ENCODE peak calls at places on chromosome 16, in five cellular contexts. P is H1, T is GM23338, X is HCT116, Y is GM12878. B is an unnamed sample.

GRCh38 chr16:11430601-11431317 is 85.5 kb downstream of the RMI2 start:
- DNase-seq in Y (no peak), X (no peak), T (no peak), P (no peak), B (no peak)

GRCh38 chr16:48421741-48422140 is 36.5 kb upstream of the SIAH1 start:
- DNase-seq in Y (no peak), P (no peak), X (no peak), T (no peak), B (no peak)

GRCh38 chr16:22324787-22325597 is 27.8 kb downstream of the POLR3E start:
- DNase-seq in Y (no peak), P (no peak), T (no peak), X (no peak), B (no peak)

GRCh38 chr16:73068546-73069401 is 20.8 kb upstream of the ZFHX3 start:
- DNase-seq in X (no peak), P (no peak), T (no peak), Y (no peak), B (no peak)

GRCh38 chr16:3745751-3746355 is 28.5 kb upstream of the TRAP1 start:
- DNase-seq in T (no peak), P (no peak), Y (no peak), X (no peak), B (no peak)

GRCh38 chr16:11016993-11017392 is 72.6 kb downstream of the CLEC16A start:
- DNase-seq in Y (no peak), P (no peak), X (peak), T (no peak), B (no peak)

GRCh38 chr16:1645914-1646525 is 32.1 kb upstream of the JPT2 start:
- DNase-seq in X (no peak), Y (no peak), P (no peak), T (no peak), B (no peak)

GRCh38 chr16:49875812-49876715 is 20.2 kb upstream of the ZNF423 start:
- DNase-seq in Y (no peak), T (peak), P (no peak), X (no peak), B (no peak)

GRCh38 chr16:23124315-23124714 is 24.9 kb downstream of the USP31 start:
- DNase-seq in Y (no peak), P (no peak), X (no peak), T (no peak), B (no peak)

GRCh38 chr16:87959391-87959968 is 8.2 kb downstream of the BANP start:
- DNase-seq in T (no peak), X (no peak), Y (no peak), P (no peak), B (no peak)

GRCh38 chr16:78500659-78501226 is 401.3 kb downstream of the WWOX start:
- DNase-seq in P (no peak), T (no peak), Y (no peak), X (no peak), B (no peak)

GRCh38 chr16:51388516-51388951 is 237.5 kb upstream of the SALL1 start:
- DNase-seq in Y (no peak), P (no peak), T (no peak), X (no peak), B (no peak)

GRCh38 chr16:74724820-74725549 is 24.3 kb upstream of the MLKL start:
- DNase-seq in P (no peak), X (no peak), T (no peak), Y (no peak), B (no peak)

GRCh38 chr16:78551487-78552085 is 452.1 kb downstream of the WWOX start:
- DNase-seq in T (peak), P (peak), Y (no peak), X (no peak), B (no peak)

GRCh38 chr16:88327566-88328312 is 55.0 kb upstream of the ZNF469 start:
- DNase-seq in Y (no peak), X (no peak), P (no peak), T (no peak), B (no peak)

GRCh38 chr16:73176577-73177013 is 128.7 kb upstream of the ZFHX3 start:
- DNase-seq in Y (no peak), P (no peak), X (peak), T (no peak), B (no peak)

GRCh38 chr16:17784073-17784472 is 313.3 kb upstream of the XYLT1 start:
- DNase-seq in P (no peak), T (peak), Y (no peak), X (no peak), B (peak)

GRCh38 chr16:51682905-51683304 is 531.8 kb upstream of the SALL1 start:
- DNase-seq in Y (no peak), T (peak), P (no peak), X (no peak), B (no peak)

GRCh38 chr16:66524601-66525164 is 25.2 kb downstream of the TK2 start:
- DNase-seq in P (no peak), X (no peak), Y (peak), T (no peak), B (no peak)

GRCh38 chr16:12406840-12407690 is 396.6 kb downstream of the CPPED1 start:
- DNase-seq in T (no peak), X (no peak), Y (no peak), P (no peak), B (no peak)

GRCh38 chr16:21104124-21104860 is 46.4 kb downstream of the DNAH3 start:
- DNase-seq in Y (no peak), P (no peak), X (no peak), T (no peak), B (peak)

GRCh38 chr16:4948903-4949766 is 9.0 kb upstream of the SEC14L5 start:
- DNase-seq in T (no peak), X (no peak), P (no peak), Y (no peak), B (no peak)

GRCh38 chr16:49755291-49755611 is 100.7 kb downstream of the ZNF423 start:
- DNase-seq in Y (no peak), P (no peak), X (peak), T (peak), B (no peak)

GRCh38 chr16:2904922-2905240 is 6.8 kb upstream of the FLYWCH1 start:
- DNase-seq in T (no peak), P (no peak), X (no peak), Y (no peak), B (no peak)

GRCh38 chr16:22323173-22323997 is 26.2 kb downstream of the POLR3E start:
- DNase-seq in X (no peak), P (no peak), T (no peak), Y (no peak), B (no peak)

GRCh38 chr16:4360538-4361021 is 9.5 kb upstream of the PAM16 start:
- DNase-seq in X (no peak), Y (no peak), P (no peak), T (no peak), B (no peak)

GRCh38 chr16:212999-213398 is 16.2 kb downstream of the LUC7L start:
- DNase-seq in X (no peak), Y (no peak), T (no peak), P (no peak), B (no peak)

GRCh38 chr16:55047903-55048497 is 117.3 kb downstream of the IRX5 start:
- DNase-seq in Y (no peak), P (no peak), T (no peak), X (no peak), B (no peak)

GRCh38 chr16:84821179-84821578 is 1.4 kb downstream of the CRISPLD2 start:
- DNase-seq in X (no peak), P (no peak), Y (no peak), T (no peak), B (no peak)

GRCh38 chr16:84820771-84821170 is 986 bp downstream of the CRISPLD2 start:
- DNase-seq in X (no peak), P (no peak), T (no peak), Y (no peak), B (no peak)

GRCh38 chr16:84823484-84823883 is 3.7 kb downstream of the CRISPLD2 start:
- DNase-seq in Y (no peak), T (no peak), P (no peak), X (no peak), B (no peak)

GRCh38 chr16:84822990-84823389 is 3.2 kb downstream of the CRISPLD2 start:
- DNase-seq in Y (no peak), T (no peak), X (no peak), P (no peak), B (no peak)

DNA sequence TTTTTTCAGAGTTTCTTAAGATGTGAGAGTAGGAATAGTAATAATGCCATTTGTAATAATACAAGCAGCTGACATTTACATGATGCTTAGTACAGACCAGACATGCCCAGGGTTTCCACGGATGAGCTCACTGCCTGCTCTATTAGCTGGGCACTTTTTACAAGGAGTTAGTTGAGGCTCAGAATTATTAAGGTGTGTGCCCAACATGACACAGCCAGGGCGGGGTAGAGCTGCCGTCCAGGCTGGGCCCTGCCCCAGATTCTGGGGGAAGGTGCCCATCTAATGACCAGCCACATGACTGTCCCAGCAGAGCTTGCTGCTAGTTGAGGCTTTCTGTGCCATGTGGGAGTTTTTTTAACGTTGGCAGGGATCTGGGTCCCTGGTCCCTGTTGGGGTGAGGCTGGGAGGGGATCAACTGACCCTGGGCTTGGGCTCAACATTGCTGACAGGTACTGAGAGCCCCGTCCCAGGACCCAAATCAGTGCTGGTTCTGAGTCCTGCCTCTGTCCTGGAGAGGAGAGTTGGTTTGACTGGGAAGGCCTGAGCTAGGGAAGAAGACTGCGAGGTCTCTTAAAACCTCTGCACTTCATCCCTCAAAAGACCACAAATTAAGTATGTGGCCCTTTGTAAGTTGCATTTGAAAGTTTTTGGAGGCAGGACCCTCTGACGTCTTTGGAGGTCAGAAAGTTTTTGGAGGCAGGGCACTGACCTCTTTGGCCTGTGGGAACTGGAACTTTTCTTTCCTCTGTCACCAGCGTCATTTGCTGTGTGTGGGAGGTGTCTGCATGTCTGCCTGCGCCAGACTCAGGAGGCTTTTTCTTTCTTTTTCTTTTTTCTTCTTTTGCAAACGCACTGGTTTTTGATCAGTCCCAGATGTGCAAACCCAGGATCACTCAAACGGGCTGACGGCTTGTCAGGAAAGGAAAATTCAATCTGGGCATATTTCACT is 2.2 kb downstream of the CRISPLD2 start:
- DNase-seq in X (no peak), P (no peak), Y (no peak), T (no peak), B (no peak)
- TF ChIP-seq POLR2AphosphoS5 in X (no peak), P (no peak), Y (no peak), T (no peak), B (no peak)

DNA sequence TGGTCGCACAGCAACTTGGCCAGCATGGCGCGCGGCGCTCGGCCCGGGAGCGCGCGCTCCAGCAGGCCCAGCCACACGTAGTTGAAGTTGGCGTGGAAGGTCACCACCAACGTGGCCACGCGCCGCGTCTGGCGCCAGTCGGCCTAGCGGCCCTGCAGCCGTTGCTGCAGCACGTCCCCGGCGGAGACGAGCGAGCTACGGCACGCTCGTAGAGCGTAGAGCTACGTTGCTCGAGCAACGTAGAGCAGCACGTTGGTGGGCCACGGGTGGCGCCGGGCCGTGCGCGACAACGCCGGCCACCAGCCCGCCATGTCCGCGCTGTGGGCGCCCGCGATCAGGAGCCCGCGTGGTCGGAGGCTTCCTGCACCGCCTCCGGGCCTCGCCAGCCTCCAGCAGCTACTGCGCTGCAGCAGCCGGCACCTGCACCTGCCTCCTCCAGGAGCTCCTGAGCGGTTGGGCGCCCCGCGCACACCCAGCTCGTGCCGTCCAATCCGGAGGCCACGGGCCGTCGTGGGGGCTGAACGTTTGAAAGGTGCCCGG is 13.4 kb upstream of the SULT1A1 start:
- DNase-seq in Y (no peak), P (no peak), X (peak), T (peak), B (no peak)
- TF ChIP-seq EZH2 in Y (no peak), P (no peak), X (no peak), T (no peak), B (no peak)

GRCh38 chr16:68309798-68310197 is 948 bp downstream of the SLC7A6OS start:
- DNase-seq in X (no peak), P (no peak), T (no peak), Y (no peak), B (no peak)
- H3K27ac ChIP-seq in X (peak), P (no peak), T (peak), Y (peak), B (no peak)

GRCh38 chr16:9236319-9236718 is 144.9 kb downstream of the HAPSTR1 start:
- DNase-seq in X (no peak), P (no peak), Y (no peak), T (no peak), B (no peak)

GRCh38 chr16:9226924-9227323 is 135.5 kb downstream of the HAPSTR1 start:
- DNase-seq in P (no peak), Y (no peak), X (no peak), T (no peak), B (no peak)

GRCh38 chr16:9235837-9236236 is 144.4 kb downstream of the HAPSTR1 start:
- DNase-seq in P (no peak), X (no peak), Y (no peak), T (no peak), B (no peak)

GRCh38 chr16:9232102-9232501 is 140.7 kb downstream of the HAPSTR1 start:
- DNase-seq in Y (no peak), T (no peak), X (no peak), P (no peak), B (no peak)
- TF ChIP-seq POLR2AphosphoS5 in Y (no peak), T (no peak), X (no peak), P (no peak), B (no peak)

GRCh38 chr16:86505899-86506864 is 4.1 kb upstream of the FOXF1 start:
- DNase-seq in Y (no peak), X (no peak), P (no peak), T (no peak), B (no peak)
- TF ChIP-seq EZH2 in Y (no peak), X (no peak), P (peak), T (peak), B (no peak)

DNA sequence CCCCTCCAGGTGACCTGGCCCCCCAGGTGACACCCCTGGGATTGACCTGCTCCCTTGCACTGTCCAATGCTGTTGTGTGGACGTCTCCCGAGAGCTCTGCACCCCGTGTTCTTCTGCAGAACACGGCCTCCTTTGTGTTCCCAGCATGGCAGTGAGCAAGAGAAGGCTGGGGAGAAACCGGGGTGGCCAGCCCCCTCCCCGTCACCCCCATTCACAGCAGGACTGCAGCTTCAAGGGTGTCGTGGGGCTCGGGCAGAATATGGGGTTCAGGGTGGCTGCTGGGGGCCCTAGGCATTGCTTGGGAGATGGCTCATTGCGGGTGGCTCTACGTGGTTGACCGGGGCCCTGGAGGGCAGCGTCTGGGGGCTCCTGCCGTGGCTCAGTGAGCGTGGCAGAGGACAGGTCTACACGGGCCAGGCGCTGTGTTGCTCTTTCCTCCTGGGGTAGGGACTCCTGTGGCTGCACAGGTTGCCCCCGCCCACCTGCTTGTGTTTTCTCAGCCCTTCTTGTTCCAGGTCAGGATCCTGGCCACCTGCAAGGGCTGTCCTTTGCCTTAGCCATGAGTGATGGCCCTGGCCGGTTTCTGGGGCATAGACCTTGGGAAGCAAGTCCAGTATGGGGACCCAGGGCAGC is 12.5 kb downstream of the GSE1 start:
- DNase-seq in X (no peak), Y (no peak), T (no peak), P (no peak), B (no peak)
- H3K27ac ChIP-seq in X (no peak), Y (no peak), T (peak), P (no peak), B (peak)

GRCh38 chr16:31185339-31185738 is 5.4 kb downstream of the FUS start:
- DNase-seq in P (no peak), X (no peak), Y (no peak), T (no peak), B (no peak)
- TF ChIP-seq POLR2AphosphoS5 in P (no peak), X (no peak), Y (peak), T (no peak), B (no peak)

GRCh38 chr16:57883480-57883879 is 81.2 kb upstream of the KIFC3 start:
- DNase-seq in P (no peak), X (no peak), T (no peak), Y (no peak), B (no peak)

GRCh38 chr16:57882797-57883196 is 80.5 kb upstream of the KIFC3 start:
- DNase-seq in X (no peak), Y (no peak), T (no peak), P (no peak), B (no peak)

GRCh38 chr16:57882206-57882605 is 79.9 kb upstream of the KIFC3 start:
- DNase-seq in X (no peak), T (no peak), P (no peak), Y (no peak), B (no peak)

GRCh38 chr16:57884655-57885133 is 82.4 kb upstream of the KIFC3 start:
- DNase-seq in P (peak), Y (no peak), T (peak), X (no peak), B (no peak)

DNA sequence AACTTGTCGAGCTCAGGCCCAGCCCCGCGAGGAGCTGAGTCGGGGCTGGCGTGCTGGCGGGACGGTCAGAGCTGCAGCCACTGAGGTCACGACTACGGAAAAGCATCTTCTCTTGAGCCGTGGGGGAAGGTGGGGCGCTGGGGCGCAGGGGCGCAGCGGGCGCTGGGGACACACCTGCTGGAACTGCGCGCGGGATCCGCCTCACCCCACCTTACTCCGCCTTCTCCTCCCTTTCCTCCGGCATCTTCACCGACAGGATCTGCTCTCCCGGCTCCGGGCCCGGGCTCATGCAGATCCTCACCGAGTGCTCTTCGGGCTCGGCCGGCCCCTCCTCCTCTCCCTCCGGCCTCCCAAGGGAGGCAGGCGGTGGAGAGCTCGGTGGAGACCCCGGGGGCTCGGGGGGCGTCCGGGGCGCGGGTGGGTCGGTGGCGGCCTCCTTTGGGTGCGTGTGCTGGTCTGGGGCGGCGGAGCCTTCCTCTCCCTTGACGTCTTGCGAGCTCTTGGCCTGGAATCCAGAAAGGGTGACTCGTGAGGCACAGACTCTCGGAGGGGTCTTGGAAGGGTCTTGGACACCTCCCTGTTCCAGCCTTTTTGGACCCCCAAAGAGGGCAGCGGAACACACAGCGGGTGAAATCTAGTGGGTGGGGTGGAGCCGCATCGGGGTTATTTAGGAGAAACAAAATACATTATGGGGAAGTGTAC is 81.8 kb upstream of the KIFC3 start:
- DNase-seq in P (peak), T (peak), X (no peak), Y (no peak), B (no peak)
- TF ChIP-seq EZH2 in P (no peak), T (no peak), X (no peak), Y (no peak), B (no peak)

B was measured in SK-N-MC.